ENCODE peak calls at places on chromosomes 6 and 20, in four cellular contexts. P is spleen, C is uterus, U is colonic mucosa. I is an unnamed sample.

GRCh38 chr6:151199976-151200375 is 39.8 kb upstream of the AKAP12 start:
- DNase-seq in P (no peak), C (no peak), U (no peak), I (no peak)

GRCh38 chr20:17852323-17852722 is 116.3 kb downstream of the SNX5 start:
- DNase-seq in P (no peak), C (no peak), U (no peak), I (no peak)

GRCh38 chr6:44251576-44252524 is 4.9 kb downstream of the HSP90AB1 start:
- DNase-seq in P (peak; percentile 57), C (no peak), U (no peak), I (no peak)

GRCh38 chr6:160972111-160972510 is 19.5 kb upstream of the MAP3K4 start:
- DNase-seq in P (no peak), C (no peak), U (no peak), I (no peak)

GRCh38 chr6:10194816-10195639 is 219.8 kb downstream of the TFAP2A start:
- DNase-seq in P (no peak), C (no peak), U (no peak), I (no peak)

GRCh38 chr6:88166901-88167624 is 916 bp upstream of the CNR1 start:
- DNase-seq in P (peak; percentile 82), C (no peak), U (no peak), I (no peak)

GRCh38 chr6:100538086-100538485 is 73.4 kb upstream of the SIM1 start:
- DNase-seq in P (no peak), C (no peak), U (no peak), I (no peak)

GRCh38 chr20:19628570-19629134 is 129.4 kb upstream of the RIN2 start:
- DNase-seq in P (no peak), C (peak; percentile 27), U (peak; percentile 88), I (peak; percentile 27)

GRCh38 chr6:24274441-24275083 is 83.3 kb downstream of the DCDC2 start:
- DNase-seq in P (no peak), C (no peak), U (no peak), I (no peak)

GRCh38 chr20:51758978-51759544 is 9.1 kb downstream of the ATP9A start:
- DNase-seq in P (no peak), C (no peak), U (no peak), I (peak; percentile 13)

GRCh38 chr20:1392693-1393506 is at the start of gene FKBP1A:
- DNase-seq in P (peak; percentile 97), C (peak; percentile 88), U (peak; percentile 93), I (peak; percentile 73)

GRCh38 chr6:35063701-35064507 is 77.2 kb downstream of the TCP11 start:
- DNase-seq in P (peak; percentile 39), C (no peak), U (no peak), I (no peak)

GRCh38 chr6:118353564-118353963 is 194.5 kb upstream of the PLN start:
- DNase-seq in P (no peak), C (no peak), U (no peak), I (peak; percentile 15)

GRCh38 chr20:54337131-54337530 is 129.2 kb downstream of the PFDN4 start:
- DNase-seq in P (no peak), C (no peak), U (no peak), I (no peak)

GRCh38 chr6:20564777-20565176 is 30.5 kb downstream of the CDKAL1 start:
- DNase-seq in P (no peak), C (no peak), U (no peak), I (no peak)

GRCh38 chr6:17086469-17086868 is 15.4 kb upstream of the STMND1 start:
- DNase-seq in P (no peak), C (peak; percentile 62), U (peak; percentile 65), I (no peak)
- H3K4me3 ChIP-seq in P (no peak overlapping the region), C (no peak overlapping the region), U (no peak overlapping the region), I (no peak overlapping the region)

DNA sequence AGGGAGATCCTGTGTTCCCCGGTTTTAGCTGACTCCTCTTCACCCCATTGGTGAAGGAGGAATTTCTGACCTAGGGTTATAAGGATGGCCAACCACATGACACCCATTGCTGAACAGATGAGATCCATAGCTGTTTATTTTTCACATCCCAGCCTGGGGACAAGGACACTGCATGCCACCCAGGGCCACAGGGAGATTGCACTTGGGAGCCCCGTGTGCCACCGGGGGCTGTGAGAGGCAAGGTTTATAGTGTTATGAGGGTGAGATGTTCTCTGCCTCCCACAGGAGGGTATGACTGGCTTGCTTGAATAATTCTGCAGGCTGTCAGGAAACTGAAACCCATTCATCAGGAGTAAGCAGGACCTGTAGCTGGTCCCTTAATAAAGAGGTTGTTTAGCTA is 14.7 kb upstream of the SLPI start:
- DNase-seq in P (no peak), C (no peak), U (no peak), I (no peak)
- H3K27ac ChIP-seq in P (no peak overlapping the region), C (no peak overlapping the region), U (no peak overlapping the region), I (no peak overlapping the region)

GRCh38 chr6:94071835-94072234 is 652.5 kb upstream of the EPHA7 start:
- DNase-seq in P (no peak), C (no peak), U (no peak), I (no peak)
- TF ChIP-seq CTCF in P (no peak), C (no peak), U (no peak), I (no peak)

GRCh38 chr20:10659651-10660601 is 13.9 kb downstream of the JAG1 start:
- DNase-seq in P (no peak), C (peak; percentile 5), U (no peak), I (no peak)
- H3K4me3 ChIP-seq in P (no peak overlapping the region), C (no peak overlapping the region), U (no peak overlapping the region), I (no peak overlapping the region)

GRCh38 chr6:169640347-169640972 is 61.4 kb downstream of the WDR27 start:
- DNase-seq in P (no peak), C (peak; percentile 56), U (no peak), I (no peak)
- H3K27ac ChIP-seq in P (no peak overlapping the region), C (peak overlapping the region; percentile 26), U (no peak overlapping the region), I (no peak overlapping the region)

GRCh38 chr20:9884061-9884460 is 45.2 kb upstream of the PAK5 start:
- DNase-seq in P (no peak), C (no peak), U (no peak), I (no peak)
- TF ChIP-seq CTCF in P (no peak), C (no peak), U (no peak), I (no peak)

DNA sequence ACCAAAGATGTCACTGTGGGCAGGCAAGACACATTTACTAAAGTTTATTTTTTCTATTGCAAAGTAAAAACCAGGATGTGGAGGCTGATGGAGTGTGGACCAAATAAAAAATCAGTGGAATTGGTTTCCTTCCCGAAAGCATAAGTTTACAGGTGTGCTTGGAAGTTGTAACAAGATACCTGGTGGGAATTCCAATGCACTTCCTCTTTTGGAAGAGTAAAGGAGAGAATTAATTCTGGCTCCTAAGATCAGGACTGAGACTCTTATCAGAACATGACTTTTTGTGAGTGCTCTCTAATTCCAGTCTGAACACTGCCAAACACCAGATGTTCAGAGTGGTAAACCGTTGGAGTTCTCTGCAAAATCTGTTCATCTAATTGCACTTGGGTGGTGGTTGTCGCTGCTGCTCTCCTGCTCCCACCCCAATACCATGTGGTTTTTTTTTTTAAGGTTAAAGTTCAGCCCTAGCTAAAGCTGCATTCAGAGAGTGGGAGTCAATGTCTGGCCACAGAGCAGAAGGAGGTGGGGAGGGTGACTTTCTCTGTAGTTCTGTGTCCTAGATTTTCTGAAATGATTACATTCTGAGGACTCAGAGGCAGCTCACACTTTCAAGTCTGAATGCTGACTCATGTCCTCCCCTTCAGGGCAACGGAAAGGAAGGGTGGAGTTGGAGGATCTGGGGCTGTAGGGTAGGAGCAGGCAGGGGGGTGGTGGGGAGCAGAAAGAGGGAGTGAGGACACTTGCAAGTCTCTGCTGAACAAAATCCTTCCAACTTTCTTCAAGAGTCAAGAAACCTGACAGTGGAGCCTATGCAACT is 275.8 kb upstream of the PRDM1 start:
- DNase-seq in P (no peak), C (no peak), U (peak; percentile 40), I (peak; percentile 37)
- H3K4me3 ChIP-seq in P (no peak overlapping the region), C (no peak overlapping the region), U (no peak overlapping the region), I (no peak overlapping the region)

I was measured in gastrocnemius medialis.